ENCODE peak calls at places on chromosomes 12 and 14, in seven cellular contexts. Q is AG10803; V is amniotic epithelial cell; U is EL; B is testis; I is fibroblast of the aortic adventitia; A is activated CD4-positive, alpha-beta T cell treated with anti-CD3 and anti-CD28 coated beads, Interleukin-2, amount 10 ng/mL, durations not matched to agents 7 days and 5 days. E is an unnamed sample.

GRCh38 chr12:130517588-130517987 is 179.9 kb downstream of the PIWIL1 start:
- DNase-seq in Q (no peak), V (no peak), U (no peak), B (no peak), I (no peak), A (no peak), E (no peak)

GRCh38 chr12:51505363-51505762 is 80.7 kb downstream of the SLC4A8 start:
- DNase-seq in Q (peak; percentile 33), V (no peak), U (no peak), B (no peak), I (no peak), A (no peak), E (no peak)

GRCh38 chr14:37559386-37559785 is 35.7 kb downstream of the FOXA1 start:
- DNase-seq in Q (peak; percentile 13), V (peak; percentile 8), U (no peak), B (no peak), I (no peak), A (no peak), E (no peak)

GRCh38 chr12:59499774-59500173 is 96.1 kb upstream of the SLC16A7 start:
- DNase-seq in Q (no peak), V (no peak), U (no peak), B (no peak), I (no peak), A (no peak), E (no peak)

GRCh38 chr12:131454418-131455217 is 256.3 kb upstream of the SFSWAP start:
- DNase-seq in Q (peak; percentile 22), V (no peak), U (no peak), B (peak; percentile 65), I (no peak), A (peak; percentile 51), E (peak; percentile 26)

GRCh38 chr14:71206766-71207371 is 299.6 kb downstream of the PCNX1 start:
- DNase-seq in Q (peak; percentile 90), V (peak; percentile 90), U (peak; percentile 80), B (no peak), I (peak; percentile 85), A (no peak), E (peak; percentile 93)

GRCh38 chr14:104195854-104196253 is 57.5 kb downstream of the KIF26A start:
- DNase-seq in Q (no peak), V (no peak), U (no peak), B (no peak), I (no peak), A (no peak), E (no peak)

GRCh38 chr14:68060198-68060597 is 240.6 kb downstream of the RAD51B start:
- DNase-seq in Q (no peak), V (no peak), U (no peak), B (no peak), I (peak; percentile 6), A (no peak), E (no peak)

GRCh38 chr14:54568821-54569591 is 2.1 kb downstream of the SAMD4A start:
- DNase-seq in Q (peak; percentile 40), V (peak; percentile 17), U (peak; percentile 73), B (no peak), I (peak; percentile 32), A (no peak), E (peak; percentile 46)

GRCh38 chr14:34662558-34663088 is 32.7 kb upstream of the SNX6 start:
- DNase-seq in Q (no peak), V (peak; percentile 50), U (no peak), B (no peak), I (no peak), A (no peak), E (no peak)

GRCh38 chr14:50954811-50955372 is 10.6 kb upstream of the PYGL start:
- DNase-seq in Q (peak; percentile 72), V (peak; percentile 68), U (peak; percentile 66), B (no peak), I (peak; percentile 83), A (no peak), E (peak; percentile 65)

GRCh38 chr12:13222076-13222475 is 25.6 kb downstream of the EMP1 start:
- DNase-seq in Q (no peak), V (no peak), U (no peak), B (no peak), I (peak; percentile 70), A (no peak), E (peak; percentile 60)

GRCh38 chr12:42741771-42742510 is 152.4 kb upstream of the PRICKLE1 start:
- DNase-seq in Q (peak; percentile 69), V (peak; percentile 78), U (peak; percentile 78), B (no peak), I (peak; percentile 55), A (no peak), E (peak; percentile 80)

GRCh38 chr12:26135010-26135420 is 10.2 kb upstream of the BHLHE41 start:
- DNase-seq in Q (no peak), V (peak; percentile 53), U (no peak), B (peak; percentile 72), I (no peak), A (no peak), E (peak; percentile 34)

GRCh38 chr12:27340971-27341370 is 8.3 kb downstream of the BMAL2 start:
- DNase-seq in Q (no peak), V (no peak), U (no peak), B (no peak), I (no peak), A (no peak), E (no peak)

GRCh38 chr14:21475767-21476525 is 813 bp downstream of the RAB2B start:
- DNase-seq in Q (no peak), V (no peak), U (no peak), B (no peak), I (no peak), A (no peak), E (no peak)

GRCh38 chr12:100826323-100826722 is 31.7 kb downstream of the ANO4 start:
- DNase-seq in Q (peak; percentile 52), V (peak; percentile 13), U (peak; percentile 46), B (peak; percentile 78), I (peak; percentile 68), A (peak; percentile 30), E (peak; percentile 10)

GRCh38 chr14:101584049-101584859 is 23.0 kb downstream of the DIO3 start:
- DNase-seq in Q (peak; percentile 84), V (peak; percentile 34), U (peak; percentile 75), B (peak; percentile 76), I (peak; percentile 43), A (no peak), E (peak; percentile 52)

GRCh38 chr12:34033628-34034296 is 11.5 kb downstream of the ALG10 start:
- DNase-seq in Q (peak; percentile 27), V (peak; percentile 33), U (peak; percentile 21), B (no peak), I (peak; percentile 56), A (no peak), E (peak; percentile 10)

GRCh38 chr14:46381674-46382073 is 269.9 kb downstream of the RPL10L start:
- DNase-seq in Q (no peak), V (no peak), U (no peak), B (no peak), I (no peak), A (no peak), E (no peak)

GRCh38 chr12:51683763-51684357 is 92.8 kb downstream of the SCN8A start:
- DNase-seq in Q (peak; percentile 78), V (peak; percentile 55), U (peak; percentile 65), B (no peak), I (peak; percentile 86), A (no peak), E (no peak)

GRCh38 chr12:123614531-123614930 is 12.6 kb downstream of the DDX55 start:
- DNase-seq in Q (peak; percentile 82), V (no peak), U (peak; percentile 87), B (no peak), I (peak; percentile 73), A (no peak), E (peak; percentile 87)

GRCh38 chr12:12645485-12645884 is 33.8 kb downstream of the CREBL2 start:
- DNase-seq in Q (peak; percentile 43), V (peak; percentile 32), U (peak; percentile 46), B (no peak), I (peak; percentile 50), A (peak; percentile 41), E (peak; percentile 39)

GRCh38 chr12:54357802-54358619 is 6.3 kb downstream of the GPR84 start:
- DNase-seq in Q (no peak), V (no peak), U (peak; percentile 28), B (no peak), I (no peak), A (peak; percentile 76), E (peak; percentile 63)

GRCh38 chr14:57761800-57762199 is 104.1 kb downstream of the SLC35F4 start:
- DNase-seq in Q (no peak), V (peak; percentile 14), U (no peak), B (no peak), I (no peak), A (no peak), E (no peak)

GRCh38 chr12:38053655-38054464 is 262.7 kb upstream of the ALG10B start:
- DNase-seq in Q (no peak), V (no peak), U (no peak), B (peak; percentile 33), I (no peak), A (no peak), E (peak; percentile 77)

GRCh38 chr12:18752280-18752920 is 14.5 kb downstream of the CAPZA3 start:
- DNase-seq in Q (peak; percentile 98), V (peak; percentile 95), U (peak; percentile 96), B (peak; percentile 19), I (peak; percentile 98), A (no peak), E (peak; percentile 79)

GRCh38 chr12:118783703-118784102 is 197.6 kb upstream of the SRRM4 start:
- DNase-seq in Q (no peak), V (no peak), U (no peak), B (no peak), I (no peak), A (no peak), E (no peak)

GRCh38 chr14:88488897-88489296 is 65.9 kb downstream of the PTPN21 start:
- DNase-seq in Q (no peak), V (no peak), U (no peak), B (no peak), I (no peak), A (no peak), E (no peak)

GRCh38 chr14:92986254-92987147 is 63.6 kb downstream of the CHGA start:
- DNase-seq in Q (peak; percentile 67), V (peak; percentile 14), U (peak; percentile 82), B (peak; percentile 80), I (peak; percentile 60), A (no peak), E (peak; percentile 32)

GRCh38 chr12:110222027-110222426 is 59.0 kb upstream of the ATP2A2 start:
- DNase-seq in Q (no peak), V (no peak), U (no peak), B (no peak), I (no peak), A (no peak), E (no peak)

GRCh38 chr14:35600253-35600652 is 66.3 kb downstream of the INSM2 start:
- DNase-seq in Q (no peak), V (no peak), U (no peak), B (no peak), I (no peak), A (no peak), E (no peak)

GRCh38 chr12:14810953-14811483 is 3.0 kb downstream of the SMCO3 start:
- DNase-seq in Q (no peak), V (peak; percentile 28), U (peak; percentile 28), B (no peak), I (peak; percentile 43), A (peak; percentile 11), E (peak; percentile 32)

GRCh38 chr12:27674989-27675388 is 21.3 kb upstream of the REP15 start:
- DNase-seq in Q (no peak), V (no peak), U (no peak), B (no peak), I (no peak), A (no peak), E (no peak)

E was measured in RPMI7951.